ENCODE peak calls at places on chromosomes 13 and 19, in four cellular contexts. H is heart left ventricle, W is tibial nerve, K is fibroblast of lung. A is an unnamed sample.

GRCh38 chr19:47036233-47036651 is 12.2 kb downstream of the TMEM160 start:
- DNase-seq in H (no peak), W (no peak), K (no peak), A (no peak)

GRCh38 chr19:38429811-38430156 is 3.7 kb upstream of the RYR1 start:
- DNase-seq in H (no peak), W (no peak), K (no peak), A (no peak)

GRCh38 chr19:48478339-48479061 is 9.3 kb downstream of the CYTH2 start:
- DNase-seq in H (peak; percentile 51), W (no peak), K (no peak), A (no peak)

GRCh38 chr13:51697181-51697580 is 106.8 kb downstream of the DHRS12 start:
- DNase-seq in H (no peak), W (no peak), K (peak; percentile 73), A (no peak)

GRCh38 chr19:44986389-44986788 is 14.9 kb upstream of the RELB start:
- DNase-seq in H (no peak), W (no peak), K (no peak), A (no peak)

GRCh38 chr19:24098359-24098758 is 11.4 kb downstream of the ZNF254 start:
- DNase-seq in H (no peak), W (no peak), K (no peak), A (no peak)

GRCh38 chr13:76000131-76000530 is 364.0 kb downstream of the LMO7 start:
- DNase-seq in H (no peak), W (no peak), K (no peak), A (no peak)

GRCh38 chr19:8322638-8322997 is 1.3 kb downstream of the RPS28 start:
- DNase-seq in H (no peak), W (no peak), K (no peak), A (no peak)

GRCh38 chr19:41297628-41298326 is 12.2 kb upstream of the CCDC97 start:
- DNase-seq in H (no peak), W (no peak), K (no peak), A (no peak)

GRCh38 chr13:50576156-50576555 is 267.3 kb downstream of the DLEU7 start:
- DNase-seq in H (no peak), W (no peak), K (no peak), A (no peak)

DNA sequence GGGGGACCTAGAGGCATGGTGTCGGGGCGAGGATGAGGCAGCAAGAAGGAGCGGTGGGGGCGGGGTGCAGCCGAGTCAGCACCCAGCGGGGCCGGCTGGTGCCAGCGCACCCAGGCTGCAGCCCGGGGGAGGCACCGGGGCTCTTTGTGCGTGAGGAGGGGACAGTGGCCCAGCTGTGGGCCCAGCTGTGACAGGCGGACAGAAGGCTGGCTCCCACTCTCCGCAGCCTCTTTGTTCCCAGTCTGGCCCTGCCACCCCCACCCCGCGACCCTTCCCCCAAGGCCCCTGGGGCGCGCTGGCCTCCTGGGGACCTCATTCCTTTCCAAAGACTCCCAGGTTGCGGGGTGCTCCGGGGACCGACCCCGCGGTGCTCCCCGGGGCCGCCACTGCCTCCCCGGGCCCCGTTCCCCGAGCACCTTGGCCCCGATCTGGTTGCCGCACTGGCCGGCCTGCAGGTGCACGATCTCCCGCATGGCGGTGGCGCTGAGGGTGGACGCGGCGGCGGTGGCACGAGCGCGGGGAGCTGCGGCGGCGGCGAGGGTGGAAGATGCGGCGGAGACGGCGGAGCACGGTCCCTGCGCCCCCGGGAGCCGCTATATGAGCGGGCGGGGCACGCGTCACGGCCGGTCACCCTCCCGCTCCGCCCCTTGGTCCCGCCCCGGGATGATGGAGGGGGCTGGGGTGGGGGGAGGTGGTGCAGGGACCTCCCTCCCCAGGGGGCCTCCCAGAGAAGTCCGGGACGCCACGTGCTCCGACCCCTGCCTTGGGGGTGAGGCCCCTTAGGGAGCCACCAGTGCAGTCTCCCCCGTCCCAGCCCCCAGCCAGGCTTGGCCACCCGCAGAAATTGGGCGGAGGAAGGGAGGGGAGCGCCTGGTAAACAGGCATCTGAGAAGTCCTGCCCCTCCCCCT is at the start of gene TUBB4A:
- DNase-seq in H (peak; percentile 71), W (no peak), K (no peak), A (no peak)
- TF ChIP-seq CTCF in H (no peak), W (peak; percentile 13), K (no peak), A (no peak)

GRCh38 chr19:17248011-17248776 is 2.5 kb upstream of the NR2F6 start:
- DNase-seq in H (no peak), W (no peak), K (no peak), A (no peak)
- H3K27ac ChIP-seq in H (no peak overlapping the region), W (peak overlapping the region; percentile 52), K (no peak overlapping the region), A (no peak overlapping the region)

GRCh38 chr13:90868321-90868920 is 479.1 kb upstream of the MIR17HG start:
- DNase-seq in H (no peak), W (peak; percentile 44), K (peak; percentile 55), A (no peak)

GRCh38 chr13:90872491-90873025 is 474.9 kb upstream of the MIR17HG start:
- DNase-seq in H (no peak), W (no peak), K (no peak), A (no peak)

GRCh38 chr13:90869580-90869979 is 477.9 kb upstream of the MIR17HG start:
- DNase-seq in H (no peak), W (no peak), K (no peak), A (no peak)

GRCh38 chr13:90867336-90867683 is 480.2 kb upstream of the MIR17HG start:
- DNase-seq in H (peak; percentile 62), W (peak; percentile 76), K (peak; percentile 71), A (no peak)
- TF ChIP-seq CTCF in H (peak; percentile 64), W (peak; percentile 58), K (peak; percentile 49), A (peak; percentile 52)

GRCh38 chr19:29477831-29478577 is 47.8 kb upstream of the VSTM2B start:
- DNase-seq in H (no peak), W (no peak), K (no peak), A (no peak)

GRCh38 chr19:29479941-29480340 is 45.9 kb upstream of the VSTM2B start:
- DNase-seq in H (no peak), W (no peak), K (no peak), A (no peak)

GRCh38 chr19:29478578-29479565 is 46.9 kb upstream of the VSTM2B start:
- DNase-seq in H (no peak), W (no peak), K (no peak), A (no peak)

GRCh38 chr19:29476528-29476927 is 49.3 kb upstream of the VSTM2B start:
- DNase-seq in H (no peak), W (no peak), K (no peak), A (no peak)

GRCh38 chr19:29475469-29475868 is 50.3 kb upstream of the VSTM2B start:
- DNase-seq in H (no peak), W (no peak), K (no peak), A (no peak)
- H3K27ac ChIP-seq in H (no peak overlapping the region), W (no peak overlapping the region), K (no peak overlapping the region), A (no peak overlapping the region)

GRCh38 chr13:48081739-48082138 is 13.2 kb downstream of the MED4 start:
- DNase-seq in H (no peak), W (no peak), K (no peak), A (no peak)
- TF ChIP-seq CTCF in H (no peak), W (no peak), K (no peak), A (no peak)

GRCh38 chr13:80134360-80134759 is 206.6 kb downstream of the SPRY2 start:
- DNase-seq in H (no peak), W (no peak), K (no peak), A (no peak)
- H3K27ac ChIP-seq in H (peak overlapping the region; percentile 91), W (peak overlapping the region; percentile 87), K (no peak overlapping the region), A (peak overlapping the region; percentile 77)